ENCODE peak calls at places on chromosomes 5 and 9, in four cellular contexts. C, A, G and T are unnamed samples.

GRCh38 chr9:138003485-138004190 is 126.1 kb downstream of the CACNA1B start:
- DNase-seq in G (no peak), C (no peak), A (no peak), T (no peak)

GRCh38 chr5:87020099-87020934 is 247.4 kb upstream of the RASA1 start:
- DNase-seq in C (peak), G (peak), A (peak), T (peak)

GRCh38 chr5:143685416-143685815 is 126.5 kb upstream of the HMHB1 start:
- DNase-seq in G (no peak), A (no peak), C (no peak), T (no peak)

GRCh38 chr5:179139936-179140235 is 79.7 kb downstream of the ZNF354C start:
- DNase-seq in A (no peak), G (no peak), C (no peak), T (no peak)

GRCh38 chr5:97098864-97099454 is 43.5 kb downstream of the LIX1 start:
- DNase-seq in A (no peak), G (no peak), C (no peak), T (no peak)

GRCh38 chr9:91234523-91234922 is 127.2 kb downstream of the AUH start:
- DNase-seq in C (no peak), A (no peak), G (no peak), T (no peak)

GRCh38 chr9:128292009-128292408 is 15.9 kb downstream of the SWI5 start:
- DNase-seq in G (no peak), C (no peak), A (no peak), T (no peak)

GRCh38 chr5:156475831-156476551 is 149.0 kb downstream of the SGCD start:
- DNase-seq in G (no peak), C (no peak), A (no peak), T (no peak)

GRCh38 chr5:10563940-10564837 is at the start of gene ANKRD33B:
- DNase-seq in A (peak), C (peak), G (no peak), T (peak)

GRCh38 chr5:78613151-78613533 is 35.4 kb downstream of the LHFPL2 start:
- DNase-seq in G (no peak), C (no peak), A (no peak), T (no peak)

GRCh38 chr9:78542491-78543175 is 245.7 kb downstream of the PSAT1 start:
- DNase-seq in C (no peak), G (no peak), A (no peak), T (no peak)

GRCh38 chr5:154765396-154765925 is 10.3 kb downstream of the LARP1 start:
- DNase-seq in C (no peak), A (no peak), G (no peak), T (no peak)

GRCh38 chr5:102713682-102714231 is 41.3 kb upstream of the PAM start:
- DNase-seq in C (no peak), A (no peak), G (peak), T (no peak)

GRCh38 chr9:97332993-97333392 is 25.5 kb downstream of the CCDC180 start:
- DNase-seq in G (no peak), C (no peak), A (no peak), T (no peak)

GRCh38 chr9:132878695-132879064 is at the start of gene SPACA9:
- DNase-seq in G (no peak), C (peak), A (peak), T (peak)

GRCh38 chr9:84667571-84668203 is 1.8 kb upstream of the NTRK2 start:
- DNase-seq in C (no peak), G (no peak), A (peak), T (no peak)

GRCh38 chr9:3951266-3951665 is 348.6 kb downstream of the GLIS3 start:
- DNase-seq in C (no peak), G (no peak), A (no peak), T (no peak)

GRCh38 chr5:173880306-173880985 is 7.7 kb upstream of the CPEB4 start:
- DNase-seq in C (no peak), G (no peak), A (no peak), T (no peak)

GRCh38 chr5:68991279-68991678 is 102.5 kb upstream of the SLC30A5 start:
- DNase-seq in A (no peak), C (no peak), G (no peak), T (no peak)
- TF ChIP-seq SPI1 in A (no peak), C (no peak), G (no peak), T (no peak)

DNA sequence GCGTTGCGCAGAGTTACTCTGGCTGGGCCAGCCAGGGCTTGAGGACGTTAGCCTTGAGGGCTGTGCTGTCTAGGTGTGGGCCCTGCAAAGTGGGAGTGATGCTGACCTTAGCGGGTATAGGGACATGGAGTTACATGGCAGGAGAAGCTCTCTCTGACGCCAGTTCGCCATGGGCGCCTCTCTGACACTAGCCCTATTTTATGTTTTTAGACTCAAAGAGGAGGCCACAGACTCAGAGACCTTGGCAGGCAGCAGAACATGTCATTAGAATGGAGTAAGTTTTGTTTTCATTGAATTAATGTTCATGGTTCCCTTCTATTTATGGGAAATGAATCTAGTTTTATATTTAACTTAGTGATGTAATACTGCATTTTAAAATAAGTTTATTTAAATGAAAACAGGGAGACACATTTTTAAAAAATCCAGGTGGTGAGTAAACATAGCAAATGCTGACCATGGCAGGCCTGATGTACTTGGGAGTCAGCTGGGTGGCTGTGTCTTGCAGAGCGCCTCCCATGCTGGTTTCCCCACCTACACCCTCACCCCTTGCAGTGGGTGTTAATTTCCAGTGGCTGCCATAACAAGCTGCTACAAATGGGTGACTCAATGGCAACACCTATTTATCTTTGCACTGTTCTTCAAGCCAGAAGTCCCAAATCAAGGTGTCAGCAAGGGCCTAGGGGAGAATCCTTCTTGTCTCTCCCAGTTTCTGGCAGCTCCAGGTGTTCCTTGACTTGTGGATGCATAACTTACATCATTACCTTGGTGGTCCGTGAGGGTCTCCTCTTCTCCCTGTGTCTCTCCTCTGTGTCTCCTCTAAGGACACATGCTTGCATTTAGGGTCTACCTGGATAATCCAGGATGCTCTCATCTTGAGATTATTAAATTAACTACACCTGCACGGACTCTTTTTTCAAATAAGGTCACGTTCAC is 25.5 kb upstream of the GFPT2 start:
- DNase-seq in G (no peak), A (no peak), C (no peak), T (no peak)
- TF ChIP-seq SPI1 in G (no peak), A (no peak), C (no peak), T (no peak)

GRCh38 chr5:159971514-159971913 is 37.4 kb upstream of the TTC1 start:
- DNase-seq in G (no peak), A (no peak), C (no peak), T (no peak)
- TF ChIP-seq SPI1 in G (no peak), A (no peak), C (no peak), T (no peak)

GRCh38 chr9:135077497-135078200 is 9.8 kb upstream of the OLFM1 start:
- DNase-seq in C (peak), A (no peak), G (no peak), T (peak)
- TF ChIP-seq SPI1 in C (no peak), A (no peak), G (no peak), T (no peak)

GRCh38 chr5:133114166-133114932 is 62.5 kb downstream of the HSPA4 start:
- DNase-seq in A (no peak), G (no peak), C (no peak), T (no peak)

GRCh38 chr5:133114933-133115310 is 63.1 kb downstream of the HSPA4 start:
- DNase-seq in G (no peak), C (no peak), A (no peak), T (no peak)

GRCh38 chr5:133112026-133112660 is 60.3 kb downstream of the HSPA4 start:
- DNase-seq in G (no peak), A (no peak), C (no peak), T (no peak)

GRCh38 chr5:133111299-133111698 is 59.5 kb downstream of the HSPA4 start:
- DNase-seq in C (peak), A (peak), G (peak), T (peak)

DNA sequence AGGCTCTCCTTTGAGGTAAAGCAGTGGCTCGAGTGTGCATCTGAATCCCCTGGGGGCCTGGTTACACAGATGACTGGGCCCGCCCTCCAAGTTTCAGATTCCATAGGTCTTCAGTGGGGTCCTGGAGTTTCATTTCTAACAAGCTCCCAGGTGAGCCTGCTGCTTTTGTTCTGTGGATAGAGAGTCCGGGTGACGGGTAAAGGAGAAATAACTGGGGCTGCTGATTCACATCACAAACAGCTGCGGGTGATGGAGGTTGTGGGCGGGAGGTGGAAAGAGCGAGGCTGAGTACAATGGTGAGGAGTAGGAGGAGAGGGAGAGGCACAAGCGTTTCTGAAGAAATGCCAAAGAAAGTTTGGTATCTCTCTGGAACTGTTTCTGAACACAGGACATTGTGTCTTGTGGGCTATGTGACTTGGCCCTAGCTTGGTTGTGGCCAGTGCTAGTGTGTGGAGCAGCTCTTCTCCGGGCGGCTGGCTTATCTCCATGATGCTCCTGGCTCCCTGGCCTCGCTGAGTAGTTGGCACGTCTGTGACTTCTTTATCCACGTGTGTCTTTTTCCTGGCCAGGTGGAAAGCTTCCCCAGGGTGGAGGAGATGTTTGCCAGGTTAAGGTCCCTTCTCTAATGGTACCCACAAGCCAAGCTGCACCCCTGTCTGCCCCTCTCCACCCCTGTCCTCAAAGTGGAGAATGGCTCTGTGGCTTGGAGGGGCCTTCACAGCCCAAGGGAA is 61.7 kb downstream of the HSPA4 start:
- DNase-seq in G (no peak), C (no peak), A (no peak), T (no peak)
- TF ChIP-seq SPI1 in G (no peak), C (no peak), A (no peak), T (no peak)

DNA sequence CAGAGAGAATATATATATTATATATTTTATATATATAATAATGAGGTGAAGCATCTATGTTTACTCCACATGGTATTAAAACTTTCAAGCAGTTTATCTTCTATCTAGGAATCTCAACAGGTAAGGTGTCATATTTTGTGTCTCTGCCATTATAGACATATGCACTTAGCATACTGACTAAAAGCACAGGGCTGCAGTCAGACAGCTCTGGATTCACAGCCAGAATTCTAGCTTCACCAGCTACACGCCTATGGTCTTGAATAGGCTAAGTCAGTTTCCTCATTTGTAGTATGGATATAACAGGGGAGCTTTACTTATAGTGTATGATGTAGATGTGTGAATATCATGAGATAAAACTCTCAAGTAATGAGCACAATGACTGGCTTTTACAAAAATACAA is 57.9 kb downstream of the FBN2 start:
- DNase-seq in C (no peak), G (no peak), A (no peak), T (no peak)
- TF ChIP-seq SPI1 in C (no peak), G (no peak), A (no peak), T (no peak)

DNA sequence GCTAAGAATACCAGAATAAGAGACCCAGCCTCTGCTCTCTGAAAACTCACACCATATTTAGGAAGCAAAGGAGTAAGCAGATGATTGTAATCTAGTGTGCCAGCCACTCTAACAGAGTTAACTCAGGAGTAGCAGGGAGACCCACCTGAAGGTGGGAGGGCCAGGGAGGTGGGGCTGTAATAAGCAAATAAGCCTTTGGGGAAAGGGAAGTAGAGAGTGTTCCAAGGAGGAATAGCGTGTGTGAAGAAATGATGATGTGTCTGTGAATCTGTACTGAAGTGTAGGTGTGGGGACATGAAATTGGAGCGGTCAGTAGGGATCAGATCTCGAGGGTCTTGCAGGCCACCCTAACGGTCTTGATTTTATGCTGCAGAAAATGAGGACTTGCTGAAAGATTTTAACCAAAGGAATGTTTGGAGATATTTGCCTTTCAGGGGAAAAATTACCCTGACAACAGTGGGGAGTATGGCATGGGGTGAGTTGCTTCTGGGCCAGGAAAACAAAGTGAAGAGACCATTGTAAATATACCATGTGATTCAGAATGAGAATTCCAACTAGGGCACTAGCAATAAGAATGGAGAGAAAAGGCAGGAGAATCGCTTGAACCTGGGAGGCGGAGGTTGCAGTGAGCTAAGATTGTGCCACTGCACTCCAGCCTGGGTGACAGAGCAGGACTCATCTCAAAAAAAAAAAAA is 44.1 kb upstream of the FSD1L start:
- DNase-seq in A (no peak), G (no peak), C (no peak), T (no peak)
- TF ChIP-seq SPI1 in A (no peak), G (no peak), C (no peak), T (no peak)